ENCODE peak calls at places on chromosome 1, in seven cellular contexts. Q is IMR-90, Z is neuronal stem cell, W is mesenchymal stem cell, I is H1, M is H9, D is trophoblast cell. L is an unnamed sample.

GRCh38 chr1:229287257-229287656 is 16.3 kb downstream of the RAB4A start:
- DNase-seq in W (no peak), D (no peak), M (no peak), I (no peak), Z (no peak), Q (no peak), L (no peak)

GRCh38 chr1:204085876-204086275 is 13.0 kb downstream of the SOX13 start:
- DNase-seq in D (peak), Q (no peak), M (no peak), Z (no peak), I (no peak), W (no peak), L (no peak)

GRCh38 chr1:117370071-117370470 is 2.8 kb downstream of the MAN1A2 start:
- DNase-seq in Q (peak), M (no peak), W (no peak), D (peak), Z (no peak), I (no peak), L (no peak)

GRCh38 chr1:19942088-19942487 is 18.7 kb upstream of the PLA2G2E start:
- DNase-seq in I (no peak), W (no peak), D (no peak), Q (no peak), M (no peak), Z (no peak), L (no peak)

GRCh38 chr1:56508523-56508983 is 70.8 kb downstream of the PLPP3 start:
- DNase-seq in D (peak), Q (peak), M (no peak), Z (no peak), W (no peak), I (no peak), L (no peak)

GRCh38 chr1:155051777-155052398 is 772 bp downstream of the ADAM15 start:
- DNase-seq in Q (peak), Z (no peak), D (peak), W (peak), M (no peak), I (no peak), L (no peak)

GRCh38 chr1:118290046-118290445 is 105.0 kb upstream of the SPAG17 start:
- DNase-seq in I (no peak), M (no peak), Z (no peak), W (no peak), Q (no peak), D (peak), L (no peak)

GRCh38 chr1:178496410-178497135 is at the start of gene CLEC20A:
- DNase-seq in Q (no peak), M (peak), I (peak), W (no peak), Z (no peak), D (no peak), L (no peak)

GRCh38 chr1:182061597-182061996 is at the start of gene ZNF648:
- DNase-seq in Z (no peak), Q (no peak), W (no peak), I (no peak), D (no peak), M (peak), L (peak)

GRCh38 chr1:235649722-235650163 is at the start of gene GNG4:
- DNase-seq in Z (peak), D (peak), I (peak), W (no peak), Q (no peak), M (peak), L (peak)

GRCh38 chr1:11938722-11939526 is 4.4 kb downstream of the PLOD1 start:
- DNase-seq in Q (no peak), W (no peak), Z (no peak), D (no peak), I (no peak), M (no peak), L (no peak)

GRCh38 chr1:225865514-225865913 is 16.7 kb downstream of the TMEM63A start:
- DNase-seq in W (no peak), Q (no peak), Z (no peak), I (no peak), M (no peak), D (no peak), L (no peak)

GRCh38 chr1:210949039-210949438 is 184.9 kb downstream of the KCNH1 start:
- DNase-seq in M (no peak), Z (no peak), W (no peak), Q (no peak), I (no peak), D (no peak), L (no peak)

GRCh38 chr1:187788686-187789085 is 959.9 kb downstream of the PLA2G4A start:
- DNase-seq in I (no peak), W (no peak), Z (peak), Q (no peak), D (no peak), M (no peak), L (no peak)

GRCh38 chr1:41666991-41667631 is 182.6 kb upstream of the EDN2 start:
- DNase-seq in I (no peak), Q (peak), D (peak), W (no peak), Z (no peak), M (no peak), L (peak)

GRCh38 chr1:25786887-25787286 is 13.1 kb upstream of the SELENON start:
- DNase-seq in Z (no peak), I (no peak), M (no peak), D (no peak), Q (peak), W (no peak), L (no peak)

GRCh38 chr1:116125761-116126160 is 14.6 kb downstream of the MAB21L3 start:
- DNase-seq in D (peak), I (no peak), W (no peak), Q (no peak), Z (no peak), M (no peak), L (no peak)

GRCh38 chr1:26164036-26164927 is 4.5 kb downstream of the C1orf232 start:
- DNase-seq in Z (peak), W (peak), D (peak), I (peak), Q (no peak), M (peak), L (peak)

GRCh38 chr1:155499263-155499662 is 63.3 kb downstream of the ASH1L start:
- DNase-seq in Z (no peak), Q (peak), W (peak), I (no peak), M (no peak), D (no peak), L (no peak)

GRCh38 chr1:240100351-240100750 is 8.7 kb downstream of the FMN2 start:
- DNase-seq in Q (peak), M (no peak), Z (no peak), W (no peak), I (no peak), D (no peak), L (no peak)

GRCh38 chr1:161020573-161021167 is at the start of gene F11R:
- DNase-seq in Z (peak), D (peak), I (peak), W (peak), M (peak), Q (no peak), L (peak)

GRCh38 chr1:58619286-58620054 is 42.4 kb upstream of the TACSTD2 start:
- DNase-seq in Z (no peak), W (no peak), Q (no peak), I (no peak), D (no peak), M (no peak), L (no peak)

GRCh38 chr1:236209713-236210112 is 67.4 kb downstream of the GPR137B start:
- DNase-seq in Q (peak), D (no peak), I (no peak), Z (no peak), W (no peak), M (no peak), L (no peak)

GRCh38 chr1:53343831-53344668 is 16.2 kb upstream of the LRP8 start:
- DNase-seq in W (no peak), D (peak), Z (no peak), Q (peak), I (peak), M (peak), L (peak)

GRCh38 chr1:47755368-47755990 is 241.7 kb downstream of the TRABD2B start:
- DNase-seq in M (peak), I (peak), D (peak), Z (peak), Q (no peak), W (no peak), L (peak)

GRCh38 chr1:232009741-232010140 is 383.2 kb downstream of the DISC1 start:
- DNase-seq in Q (no peak), M (no peak), I (no peak), D (no peak), Z (no peak), W (no peak), L (no peak)

GRCh38 chr1:60228253-60228594 is 154.7 kb upstream of the C1orf87 start:
- DNase-seq in M (no peak), Q (no peak), W (no peak), I (no peak), Z (no peak), D (no peak), L (no peak)

GRCh38 chr1:109516872-109517271 is 7.3 kb upstream of the AMIGO1 start:
- DNase-seq in I (no peak), W (no peak), Q (peak), Z (no peak), D (no peak), M (no peak), L (no peak)

GRCh38 chr1:158049867-158050266 is 56.4 kb downstream of the KIRREL1 start:
- DNase-seq in W (no peak), I (no peak), Z (no peak), D (no peak), Q (peak), M (no peak), L (no peak)

GRCh38 chr1:155125946-155126493 is 1.7 kb upstream of the EFNA1 start:
- DNase-seq in W (peak), Q (no peak), Z (peak), D (no peak), M (peak), I (peak), L (peak)

GRCh38 chr1:3321559-3322439 is 132.7 kb upstream of the ARHGEF16 start:
- DNase-seq in W (no peak), D (no peak), Z (no peak), I (no peak), M (no peak), Q (no peak), L (no peak)

GRCh38 chr1:220151454-220151853 is 57.5 kb downstream of the IARS2 start:
- DNase-seq in I (no peak), M (no peak), Z (no peak), W (no peak), D (no peak), Q (peak), L (no peak)

GRCh38 chr1:55078470-55078869 is 39.1 kb downstream of the PCSK9 start:
- DNase-seq in I (no peak), M (no peak), D (no peak), W (no peak), Z (no peak), Q (no peak), L (no peak)

GRCh38 chr1:16208270-16208987 is 4.0 kb downstream of the ARHGEF19 start:
- DNase-seq in W (peak), D (no peak), I (no peak), Z (no peak), M (no peak), Q (peak), L (no peak)

GRCh38 chr1:31715097-31715872 is 11.5 kb upstream of the COL16A1 start:
- DNase-seq in Q (peak), W (peak), M (peak), Z (peak), I (peak), D (peak), L (peak)

GRCh38 chr1:228291906-228292608 is 84.2 kb downstream of the OBSCN start:
- DNase-seq in M (no peak), Z (no peak), I (no peak), D (no peak), Q (no peak), W (no peak), L (no peak)

GRCh38 chr1:31745898-31746668 is 18.1 kb downstream of the ADGRB2 start:
- DNase-seq in Q (no peak), Z (no peak), D (no peak), M (no peak), W (no peak), I (no peak), L (no peak)

GRCh38 chr1:104132386-104132973 is 382.8 kb downstream of the AMY1C start:
- DNase-seq in D (peak), W (peak), Q (peak), I (no peak), M (peak), Z (peak), L (peak)

GRCh38 chr1:12166834-12167492 is at the start of gene TNFRSF1B:
- DNase-seq in I (peak), W (peak), M (peak), Z (peak), D (peak), Q (peak), L (peak)

DNA sequence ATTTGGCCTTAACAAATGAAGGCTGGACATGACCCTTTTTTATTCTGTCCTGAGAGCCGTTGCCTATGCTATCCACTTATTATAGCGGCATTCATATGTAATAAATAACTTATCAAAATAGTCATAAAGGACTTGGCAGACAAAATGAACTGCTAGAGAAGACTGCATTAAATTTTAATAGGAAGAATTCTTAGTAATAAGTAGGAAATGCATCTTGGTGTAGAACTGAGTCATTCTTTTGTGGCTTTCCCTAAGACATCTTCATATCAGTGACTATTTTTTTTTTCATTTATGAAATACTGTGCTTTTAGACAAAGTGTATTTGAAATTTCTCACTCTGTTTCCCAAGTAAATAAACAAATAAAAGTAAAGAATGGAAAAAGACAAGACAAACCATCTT is 45.6 kb downstream of the PBX1 start:
- DNase-seq in M (no peak), Q (peak), I (no peak), Z (no peak), D (no peak), W (no peak), L (no peak)
- H3K18ac ChIP-seq in M (no peak), Q (no peak), I (no peak), Z (peak), D (no peak), W (no peak), L (no peak)

DNA sequence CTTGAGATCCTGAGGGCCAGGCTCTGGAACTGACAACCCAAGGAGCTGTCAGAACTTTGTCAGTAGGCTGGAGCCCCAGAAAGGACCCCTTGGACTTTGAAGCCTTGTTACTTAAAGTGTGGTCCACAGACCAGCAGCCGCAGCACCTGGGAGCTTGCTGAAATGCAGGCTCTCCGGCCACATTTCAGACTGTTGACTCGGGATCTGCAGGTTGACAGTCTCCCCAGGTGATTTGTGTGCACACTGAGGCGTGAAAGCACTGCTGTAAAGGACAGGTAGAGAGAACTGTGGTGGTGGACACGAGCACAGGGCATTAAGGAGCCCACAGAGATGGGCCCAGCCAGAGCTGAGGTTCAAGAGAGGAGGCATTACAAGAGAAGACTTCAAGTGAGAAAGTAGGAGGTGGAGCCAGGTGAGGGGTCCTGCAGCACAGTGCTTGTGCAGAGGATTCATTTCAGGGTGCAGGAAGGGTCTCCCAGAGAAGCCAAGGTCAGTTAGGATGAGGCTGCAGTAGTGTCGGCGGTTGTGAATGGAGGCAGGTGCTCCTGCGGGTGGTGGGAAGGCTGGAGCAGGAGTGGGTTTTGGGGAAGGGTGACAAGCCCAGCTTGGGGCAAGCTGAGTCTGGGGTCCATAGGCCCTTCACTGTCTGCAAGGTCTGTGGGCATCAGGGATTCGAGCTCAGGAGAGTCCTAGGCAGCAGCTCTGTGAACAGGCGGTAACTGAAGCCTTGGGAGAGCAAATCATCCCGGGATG is 4.6 kb downstream of the HYI start:
- DNase-seq in M (peak), Q (no peak), I (no peak), Z (no peak), D (peak), W (no peak), L (no peak)
- H2BK120ac ChIP-seq in M (no peak), Q (no peak), I (no peak), Z (no peak), D (no peak), W (no peak), L (no peak)

DNA sequence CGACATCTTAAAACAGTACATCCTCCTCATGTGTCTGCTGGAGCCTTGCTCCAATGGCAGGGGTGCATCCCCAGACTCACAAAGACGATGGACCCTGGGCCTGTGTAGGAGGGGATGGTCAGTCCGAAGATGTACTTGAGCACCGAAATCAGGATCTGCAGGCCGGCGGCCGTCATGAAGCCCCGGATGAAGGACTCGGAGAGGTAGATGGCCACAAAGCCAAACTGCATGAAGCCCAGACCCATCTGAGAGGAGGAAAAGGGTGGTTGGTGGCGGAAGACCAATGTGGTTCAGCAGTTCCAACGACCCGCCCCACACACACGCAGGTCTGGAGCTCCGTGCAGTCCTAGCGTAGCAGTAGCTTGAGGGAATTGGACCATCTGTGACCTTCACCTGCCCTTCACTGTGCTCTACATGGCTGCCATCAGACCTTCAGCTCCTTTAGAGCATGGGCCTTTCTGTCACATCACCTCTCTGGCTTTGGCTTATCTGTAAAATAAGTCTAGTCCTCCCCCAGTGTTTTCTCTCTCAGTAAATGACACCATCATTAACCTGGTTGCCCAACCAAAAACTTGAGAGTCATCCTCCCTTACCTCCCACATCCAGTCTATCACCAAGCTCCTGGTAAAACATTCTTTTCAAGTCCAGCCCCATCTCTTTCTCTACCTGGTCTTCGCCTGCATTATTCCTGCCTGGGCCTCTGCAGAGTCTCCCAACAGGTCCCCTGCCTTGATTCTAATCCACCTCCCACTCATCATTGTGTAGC is 13.3 kb downstream of the SLC26A9 start:
- DNase-seq in I (no peak), Q (no peak), Z (no peak), D (no peak), W (no peak), M (no peak), L (no peak)
- H4K8ac ChIP-seq in I (no peak), Q (no peak), Z (no peak), D (no peak), W (no peak), M (no peak), L (no peak)

GRCh38 chr1:45040297-45040696 is 28.2 kb downstream of the UROD start:
- DNase-seq in M (no peak), W (no peak), Q (no peak), Z (no peak), D (no peak), I (no peak), L (no peak)

GRCh38 chr1:45038661-45039364 is 26.8 kb downstream of the UROD start:
- DNase-seq in W (no peak), D (no peak), M (no peak), Q (no peak), Z (no peak), I (no peak), L (no peak)

GRCh38 chr1:45035631-45036301 is 23.7 kb downstream of the UROD start:
- DNase-seq in M (no peak), D (no peak), W (no peak), I (no peak), Q (no peak), Z (no peak), L (no peak)

GRCh38 chr1:45038240-45038639 is 26.2 kb downstream of the UROD start:
- DNase-seq in I (no peak), Q (no peak), M (no peak), Z (no peak), W (no peak), D (no peak), L (no peak)

GRCh38 chr1:45037456-45037855 is 25.4 kb downstream of the UROD start:
- DNase-seq in Q (peak), W (no peak), D (no peak), M (no peak), I (no peak), Z (no peak), L (no peak)
- H3K18ac ChIP-seq in Q (no peak), W (no peak), D (no peak), M (no peak), I (no peak), Z (no peak), L (no peak)

DNA sequence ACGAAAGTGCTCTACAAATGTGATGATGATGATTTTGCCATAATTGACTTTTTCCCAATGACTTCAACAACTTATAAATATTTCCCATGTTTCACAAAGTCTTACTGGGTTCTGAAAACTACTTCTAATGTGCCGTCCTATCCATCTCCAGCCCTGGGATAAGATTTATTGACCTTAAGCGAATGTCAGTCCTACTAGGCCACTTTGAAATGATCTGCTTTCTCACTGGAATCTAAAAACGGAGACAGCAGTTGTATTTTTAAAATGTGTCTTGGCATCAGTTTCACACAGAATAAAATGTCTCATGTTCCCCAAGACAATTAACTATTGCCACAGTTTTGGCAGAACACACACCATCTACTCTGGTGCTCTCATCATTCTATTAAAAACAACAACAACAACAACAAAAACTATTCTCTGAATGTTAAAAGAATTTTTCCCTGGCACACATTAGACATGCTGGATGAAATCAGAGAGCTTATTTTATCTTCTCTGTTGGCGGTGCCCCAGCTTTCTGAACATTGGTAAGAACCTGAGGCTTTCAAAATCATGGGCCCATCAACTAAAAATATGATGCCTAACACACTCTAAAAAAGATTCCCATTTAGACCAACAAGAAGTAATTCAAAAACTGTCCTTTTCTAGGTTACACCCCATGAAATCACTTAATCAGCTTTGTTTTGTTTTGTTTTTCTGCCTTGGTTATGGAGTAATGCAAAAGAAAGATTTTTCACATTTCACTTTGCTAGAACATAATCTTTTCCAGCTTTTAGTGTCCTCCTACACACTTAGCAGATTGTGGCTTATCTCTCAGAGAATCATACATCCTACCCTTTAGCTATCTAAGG is 23.1 kb upstream of the DNASE2B start:
- DNase-seq in D (no peak), Z (no peak), W (no peak), M (no peak), I (no peak), Q (no peak), L (no peak)
- H2BK120ac ChIP-seq in D (no peak), Z (no peak), W (no peak), M (no peak), I (no peak), Q (no peak), L (no peak)